ENCODE peak calls at places on chromosomes 12 and 14, in five cellular contexts. One of them, this sample, is unnamed. For H3K4me1, the result is how much of the 10 kb centered on the place peaks cover.

GRCh38 chr14:105192866-105193731 is 12.0 kb upstream of the NUDT14 start:
- DNase-seq in GM23338: no peak
- DNase-seq in Peyer's patch: no peak
- DNase-seq in heart right ventricle: peak
- DNase-seq in ovary: no peak
- DNase-seq in this sample: no peak

GRCh38 chr12:104680070-104680469 is 223.3 kb downstream of the CHST11 start:
- DNase-seq in heart right ventricle: no peak
- DNase-seq in ovary: no peak
- DNase-seq in Peyer's patch: no peak
- DNase-seq in GM23338: peak
- DNase-seq in this sample: no peak

GRCh38 chr12:32365473-32366064 is 33.8 kb upstream of the FGD4 start:
- DNase-seq in Peyer's patch: peak
- DNase-seq in GM23338: peak
- DNase-seq in ovary: peak
- DNase-seq in heart right ventricle: peak
- DNase-seq in this sample: peak

GRCh38 chr12:76720068-76720467 is 43.8 kb upstream of the ZDHHC17 start:
- DNase-seq in heart right ventricle: no peak
- DNase-seq in GM23338: no peak
- DNase-seq in ovary: no peak
- DNase-seq in Peyer's patch: no peak
- DNase-seq in this sample: no peak

GRCh38 chr14:36313206-36313605 is 7.2 kb downstream of the MBIP start:
- DNase-seq in ovary: no peak
- DNase-seq in GM23338: peak
- DNase-seq in Peyer's patch: no peak
- DNase-seq in heart right ventricle: no peak
- DNase-seq in this sample: no peak

GRCh38 chr14:54603362-54603761 is 36.4 kb downstream of the SAMD4A start:
- DNase-seq in GM23338: no peak
- DNase-seq in ovary: no peak
- DNase-seq in heart right ventricle: no peak
- DNase-seq in Peyer's patch: no peak
- DNase-seq in this sample: no peak

GRCh38 chr12:22333751-22334695 is 484 bp downstream of the ST8SIA1 start:
- DNase-seq in Peyer's patch: no peak
- DNase-seq in heart right ventricle: no peak
- DNase-seq in GM23338: peak
- DNase-seq in ovary: no peak
- DNase-seq in this sample: peak

GRCh38 chr12:6852651-6853354 is 853 bp downstream of the USP5 start:
- DNase-seq in heart right ventricle: no peak
- DNase-seq in GM23338: peak
- DNase-seq in Peyer's patch: peak
- DNase-seq in ovary: peak
- DNase-seq in this sample: peak

GRCh38 chr12:108392284-108392683 is 53.2 kb upstream of the CMKLR1 start:
- DNase-seq in ovary: no peak
- DNase-seq in heart right ventricle: no peak
- DNase-seq in GM23338: no peak
- DNase-seq in Peyer's patch: no peak
- DNase-seq in this sample: no peak

GRCh38 chr14:32779845-32780244 is 158.8 kb upstream of the NPAS3 start:
- DNase-seq in GM23338: no peak
- DNase-seq in heart right ventricle: no peak
- DNase-seq in ovary: no peak
- DNase-seq in Peyer's patch: no peak
- DNase-seq in this sample: no peak

GRCh38 chr14:72962829-72963312 is 36.6 kb downstream of the DCAF4 start:
- DNase-seq in Peyer's patch: no peak
- DNase-seq in GM23338: peak
- DNase-seq in ovary: no peak
- DNase-seq in heart right ventricle: no peak
- DNase-seq in this sample: no peak

GRCh38 chr12:76277480-76277879 is 70.7 kb downstream of the BBS10 start:
- DNase-seq in Peyer's patch: no peak
- DNase-seq in GM23338: no peak
- DNase-seq in ovary: no peak
- DNase-seq in heart right ventricle: no peak
- DNase-seq in this sample: no peak

GRCh38 chr12:44053550-44054243 is 217.8 kb downstream of the TMEM117 start:
- DNase-seq in Peyer's patch: no peak
- DNase-seq in heart right ventricle: peak
- DNase-seq in GM23338: no peak
- DNase-seq in ovary: no peak
- DNase-seq in this sample: no peak

GRCh38 chr14:85233756-85234545 is 296.0 kb upstream of the FLRT2 start:
- DNase-seq in ovary: no peak
- DNase-seq in heart right ventricle: no peak
- DNase-seq in GM23338: no peak
- DNase-seq in Peyer's patch: no peak
- DNase-seq in this sample: no peak

GRCh38 chr12:79886917-79887519 is 47.9 kb downstream of the PPP1R12A start:
- DNase-seq in Peyer's patch: no peak
- DNase-seq in GM23338: peak
- DNase-seq in heart right ventricle: no peak
- DNase-seq in ovary: no peak
- DNase-seq in this sample: no peak

GRCh38 chr12:98750511-98750910 is 105.4 kb downstream of the APAF1 start:
- DNase-seq in ovary: peak
- DNase-seq in GM23338: peak
- DNase-seq in heart right ventricle: no peak
- DNase-seq in Peyer's patch: no peak
- DNase-seq in this sample: no peak

GRCh38 chr12:89070603-89071002 is 281.7 kb downstream of the DUSP6 start:
- DNase-seq in Peyer's patch: no peak
- DNase-seq in ovary: no peak
- DNase-seq in heart right ventricle: no peak
- DNase-seq in GM23338: no peak
- DNase-seq in this sample: no peak

GRCh38 chr12:81811066-81811777 is 52.1 kb upstream of the PPFIA2 start:
- DNase-seq in heart right ventricle: no peak
- DNase-seq in GM23338: peak
- DNase-seq in ovary: no peak
- DNase-seq in Peyer's patch: no peak
- DNase-seq in this sample: no peak

GRCh38 chr12:104740668-104741067 is 217.4 kb downstream of the SLC41A2 start:
- DNase-seq in heart right ventricle: no peak
- DNase-seq in Peyer's patch: peak
- DNase-seq in ovary: no peak
- DNase-seq in GM23338: no peak
- DNase-seq in this sample: no peak

GRCh38 chr12:120367252-120367923 is 1.6 kb downstream of the MSI1 start:
- DNase-seq in ovary: no peak
- DNase-seq in heart right ventricle: no peak
- DNase-seq in GM23338: peak
- DNase-seq in Peyer's patch: no peak
- DNase-seq in this sample: no peak

GRCh38 chr14:89294872-89295271 is 122.2 kb downstream of the FOXN3 start:
- DNase-seq in ovary: no peak
- DNase-seq in Peyer's patch: no peak
- DNase-seq in GM23338: no peak
- DNase-seq in heart right ventricle: no peak
- DNase-seq in this sample: no peak

GRCh38 chr12:22034709-22035506 is 11.1 kb upstream of the CMAS start:
- DNase-seq in GM23338: no peak
- DNase-seq in Peyer's patch: no peak
- DNase-seq in ovary: no peak
- DNase-seq in heart right ventricle: no peak
- DNase-seq in this sample: peak

GRCh38 chr14:67680121-67680602 is 5.7 kb upstream of the VTI1B start:
- DNase-seq in GM23338: no peak
- DNase-seq in heart right ventricle: no peak
- DNase-seq in ovary: no peak
- DNase-seq in Peyer's patch: no peak
- DNase-seq in this sample: no peak

GRCh38 chr14:73870525-73871235 is 16.0 kb upstream of the ZNF410 start:
- DNase-seq in Peyer's patch: no peak
- DNase-seq in GM23338: peak
- DNase-seq in ovary: no peak
- DNase-seq in heart right ventricle: no peak
- DNase-seq in this sample: no peak

GRCh38 chr14:103923863-103924262 is 4.4 kb upstream of the TDRD9 start:
- DNase-seq in GM23338: no peak
- DNase-seq in Peyer's patch: no peak
- DNase-seq in heart right ventricle: peak
- DNase-seq in ovary: no peak
- DNase-seq in this sample: no peak

GRCh38 chr12:76878045-76878898 is 547 bp downstream of the CSRP2 start:
- DNase-seq in ovary: no peak
- DNase-seq in Peyer's patch: no peak
- DNase-seq in GM23338: peak
- DNase-seq in heart right ventricle: no peak
- DNase-seq in this sample: peak

GRCh38 chr12:76137611-76138010 is 53.1 kb upstream of the NAP1L1 start:
- DNase-seq in heart right ventricle: no peak
- DNase-seq in GM23338: peak
- DNase-seq in ovary: no peak
- DNase-seq in Peyer's patch: no peak
- DNase-seq in this sample: no peak

GRCh38 chr12:75646329-75646940 is 135.0 kb upstream of the KRR1 start:
- DNase-seq in GM23338: no peak
- DNase-seq in Peyer's patch: no peak
- DNase-seq in heart right ventricle: peak
- DNase-seq in ovary: no peak
- DNase-seq in this sample: no peak

GRCh38 chr14:52013984-52014600 is 24.7 kb downstream of the RTRAF start:
- DNase-seq in ovary: no peak
- DNase-seq in Peyer's patch: no peak
- DNase-seq in heart right ventricle: no peak
- DNase-seq in GM23338: peak
- DNase-seq in this sample: no peak

GRCh38 chr12:108826807-108827721 is 30.3 kb downstream of the SSH1 start:
- DNase-seq in heart right ventricle: no peak
- DNase-seq in GM23338: no peak
- DNase-seq in ovary: no peak
- DNase-seq in Peyer's patch: no peak
- DNase-seq in this sample: no peak

GRCh38 chr12:78185651-78186050 is 355.0 kb downstream of the NAV3 start:
- DNase-seq in ovary: no peak
- DNase-seq in heart right ventricle: no peak
- DNase-seq in GM23338: no peak
- DNase-seq in Peyer's patch: no peak
- DNase-seq in this sample: no peak

GRCh38 chr12:78185109-78185508 is 354.4 kb downstream of the NAV3 start:
- DNase-seq in ovary: no peak
- DNase-seq in Peyer's patch: no peak
- DNase-seq in GM23338: no peak
- DNase-seq in heart right ventricle: no peak
- DNase-seq in this sample: no peak

GRCh38 chr12:78186670-78187069 is 356.0 kb downstream of the NAV3 start:
- DNase-seq in GM23338: no peak
- DNase-seq in ovary: no peak
- DNase-seq in heart right ventricle: no peak
- DNase-seq in Peyer's patch: no peak
- DNase-seq in this sample: no peak

GRCh38 chr12:78189656-78190055 is 359.0 kb downstream of the NAV3 start:
- DNase-seq in ovary: no peak
- DNase-seq in GM23338: no peak
- DNase-seq in Peyer's patch: no peak
- DNase-seq in heart right ventricle: no peak
- DNase-seq in this sample: no peak

GRCh38 chr12:78187741-78188140 is 357.0 kb downstream of the NAV3 start:
- DNase-seq in ovary: no peak
- DNase-seq in heart right ventricle: no peak
- DNase-seq in Peyer's patch: no peak
- DNase-seq in GM23338: peak
- DNase-seq in this sample: no peak
- H3K4me3 ChIP-seq in ovary: no peak
- H3K4me3 ChIP-seq in heart right ventricle: no peak
- H3K4me3 ChIP-seq in Peyer's patch: no peak
- H3K4me3 ChIP-seq in GM23338: no peak
- H3K4me3 ChIP-seq in this sample: no peak

DNA sequence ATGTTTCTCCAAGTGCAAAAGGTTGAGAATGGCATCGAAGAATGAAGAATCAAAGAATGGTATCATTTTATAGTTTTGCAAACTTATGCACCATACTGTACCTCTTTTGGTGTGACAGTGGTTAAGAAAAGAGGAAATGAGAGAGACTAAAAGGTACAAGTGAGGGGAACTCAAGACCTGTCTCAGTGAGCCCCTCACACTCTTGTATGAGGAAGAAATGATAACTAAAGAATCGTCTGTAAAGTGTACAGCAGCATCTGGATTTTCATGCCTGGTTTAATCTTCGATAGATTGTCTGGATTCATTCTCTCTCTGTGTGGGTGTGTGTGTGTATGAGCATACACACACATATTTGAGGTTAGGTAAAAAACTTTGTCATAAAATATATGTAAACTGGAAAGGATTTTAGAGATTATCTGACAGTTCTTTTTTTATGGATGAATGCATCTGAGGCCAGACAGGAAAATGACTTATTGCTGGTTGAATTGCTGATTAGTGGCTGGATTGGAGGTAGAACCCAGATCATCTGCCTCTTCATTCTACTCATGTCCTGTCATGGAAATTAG is 15.9 kb upstream of the SLC38A2 start:
- DNase-seq in GM23338: no peak
- DNase-seq in Peyer's patch: no peak
- DNase-seq in heart right ventricle: no peak
- DNase-seq in ovary: no peak
- DNase-seq in this sample: no peak
- H3K4me1 ChIP-seq in GM23338: half or more
- H3K4me1 ChIP-seq in Peyer's patch: under half
- H3K4me1 ChIP-seq in heart right ventricle: under half
- H3K4me1 ChIP-seq in ovary: under half
- H3K4me1 ChIP-seq in this sample: under half

GRCh38 chr14:65173973-65174693 is 71.8 kb upstream of the MAX start:
- DNase-seq in Peyer's patch: no peak
- DNase-seq in heart right ventricle: no peak
- DNase-seq in ovary: no peak
- DNase-seq in GM23338: peak
- DNase-seq in this sample: no peak

GRCh38 chr14:65169351-65169750 is 67.0 kb upstream of the MAX start:
- DNase-seq in Peyer's patch: no peak
- DNase-seq in GM23338: no peak
- DNase-seq in ovary: no peak
- DNase-seq in heart right ventricle: peak
- DNase-seq in this sample: no peak

GRCh38 chr14:65170318-65170717 is 68.0 kb upstream of the MAX start:
- DNase-seq in heart right ventricle: no peak
- DNase-seq in GM23338: no peak
- DNase-seq in Peyer's patch: no peak
- DNase-seq in ovary: no peak
- DNase-seq in this sample: no peak

GRCh38 chr14:65168840-65169239 is 66.5 kb upstream of the MAX start:
- DNase-seq in heart right ventricle: no peak
- DNase-seq in ovary: no peak
- DNase-seq in GM23338: peak
- DNase-seq in Peyer's patch: no peak
- DNase-seq in this sample: no peak

GRCh38 chr14:65170768-65171251 is 68.5 kb upstream of the MAX start:
- DNase-seq in ovary: peak
- DNase-seq in heart right ventricle: peak
- DNase-seq in GM23338: peak
- DNase-seq in Peyer's patch: peak
- DNase-seq in this sample: no peak
- TF ChIP-seq CTCF in ovary: no peak
- TF ChIP-seq CTCF in heart right ventricle: no peak
- TF ChIP-seq CTCF in GM23338: peak
- TF ChIP-seq CTCF in Peyer's patch: peak
- TF ChIP-seq CTCF in this sample: no peak

GRCh38 chr12:112543666-112544185 is 125.0 kb downstream of the PTPN11 start:
- DNase-seq in GM23338: no peak
- DNase-seq in ovary: no peak
- DNase-seq in heart right ventricle: no peak
- DNase-seq in Peyer's patch: no peak
- DNase-seq in this sample: no peak
- H3K4me3 ChIP-seq in GM23338: no peak
- H3K4me3 ChIP-seq in ovary: no peak
- H3K4me3 ChIP-seq in heart right ventricle: no peak
- H3K4me3 ChIP-seq in Peyer's patch: no peak
- H3K4me3 ChIP-seq in this sample: no peak